ENCODE peak calls at places on chromosomes 1 and 21, in seven cellular contexts. G is PC-9, C is fibroblast of pulmonary artery, W is aorta, S is A673, V is vagina, U is ovary. D is an unnamed sample.

GRCh38 chr1:20493839-20494608 is 8.0 kb upstream of the CAMK2N1 start:
- DNase-seq in W (peak), V (peak), C (peak), S (peak), G (peak), U (peak), D (peak)

GRCh38 chr1:87918398-87918797 is 589.7 kb downstream of the LMO4 start:
- DNase-seq in S (no peak), U (no peak), C (no peak), G (no peak), W (no peak), V (no peak), D (no peak)

GRCh38 chr1:37831109-37831508 is 23.1 kb upstream of the YRDC start:
- DNase-seq in G (no peak), C (no peak), V (no peak), S (no peak), U (no peak), W (no peak), D (no peak)

GRCh38 chr1:28720376-28720775 is 16.4 kb upstream of the YTHDF2 start:
- DNase-seq in C (no peak), G (no peak), V (no peak), S (no peak), W (no peak), U (no peak), D (no peak)

GRCh38 chr1:53559391-53559815 is 100.2 kb downstream of the DMRTB1 start:
- DNase-seq in C (no peak), W (peak), U (peak), V (no peak), S (no peak), G (no peak), D (peak)

GRCh38 chr1:106266786-106267185 is 789.7 kb upstream of the PRMT6 start:
- DNase-seq in S (no peak), W (no peak), V (no peak), G (no peak), U (no peak), C (no peak), D (no peak)

GRCh38 chr1:56798053-56798471 is 21.1 kb downstream of the FYB2 start:
- DNase-seq in W (no peak), S (no peak), V (no peak), C (peak), G (no peak), U (no peak), D (no peak)

GRCh38 chr1:61246001-61246400 is 163.6 kb downstream of the NFIA start:
- DNase-seq in U (no peak), S (no peak), W (no peak), G (no peak), V (no peak), C (no peak), D (no peak)

GRCh38 chr1:55194851-55195250 is 20.3 kb downstream of the USP24 start:
- DNase-seq in S (no peak), W (no peak), C (no peak), U (no peak), V (no peak), G (no peak), D (no peak)

GRCh38 chr1:193210991-193211390 is 24.6 kb upstream of the B3GALT2 start:
- DNase-seq in U (no peak), G (no peak), C (no peak), S (no peak), W (no peak), V (no peak), D (no peak)

GRCh38 chr1:157715736-157716135 is 15.2 kb upstream of the FCRL3 start:
- DNase-seq in G (no peak), C (no peak), W (no peak), U (no peak), V (no peak), S (no peak), D (no peak)

GRCh38 chr1:241630899-241631298 is 9.3 kb downstream of the CHML start:
- DNase-seq in U (no peak), W (no peak), V (no peak), G (no peak), C (no peak), S (no peak), D (no peak)

GRCh38 chr1:159945483-159946241 is at the start of gene IGSF9:
- DNase-seq in U (peak), W (peak), V (no peak), S (peak), G (peak), C (peak), D (peak)

GRCh38 chr1:205978676-205979075 is 24.5 kb downstream of the RAB7B start:
- DNase-seq in C (no peak), W (no peak), V (no peak), U (no peak), G (no peak), S (no peak), D (no peak)

GRCh38 chr1:183227963-183228649 is 42.0 kb downstream of the LAMC2 start:
- DNase-seq in V (no peak), C (peak), U (peak), G (peak), S (peak), W (no peak), D (no peak)

GRCh38 chr1:183246436-183246835 is 60.4 kb downstream of the LAMC2 start:
- DNase-seq in V (no peak), S (no peak), G (no peak), U (no peak), W (no peak), C (no peak), D (no peak)

DNA sequence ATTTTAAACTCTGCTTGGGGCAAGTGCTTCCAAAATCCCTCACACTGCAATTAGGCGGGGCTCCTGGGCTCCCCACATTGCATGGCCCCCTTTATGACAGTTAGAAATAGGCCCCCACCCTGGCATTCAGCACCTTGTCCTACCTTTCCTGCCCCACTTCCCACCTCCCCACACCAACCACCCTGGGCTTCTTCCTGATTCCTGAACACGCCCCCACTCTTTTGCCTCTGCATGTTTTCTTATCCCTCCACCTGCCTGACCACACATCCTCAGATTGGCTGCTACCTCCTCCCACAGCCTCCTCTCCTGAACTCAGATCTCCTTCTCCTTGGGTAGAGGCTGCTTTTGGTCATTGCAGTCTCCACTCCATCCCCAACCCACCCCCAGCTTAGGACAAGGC is 1.5 kb downstream of the MOB3C start:
- DNase-seq in G (no peak), U (no peak), S (no peak), V (no peak), C (no peak), W (no peak), D (no peak)
- H3K4me3 ChIP-seq in G (peak), U (no peak), S (no peak), V (peak), C (no peak), W (peak), D (no peak)

GRCh38 chr21:25453524-25453923 is 153.8 kb downstream of the MRPL39 start:
- DNase-seq in W (no peak), C (no peak), V (no peak), G (no peak), U (no peak), S (no peak), D (no peak)
- H3K4me3 ChIP-seq in W (no peak), C (no peak), V (no peak), G (no peak), U (no peak), S (no peak), D (no peak)

GRCh38 chr1:39213511-39214002 is 9.1 kb downstream of the MACF1 start:
- DNase-seq in G (peak), V (no peak), S (no peak), U (no peak), C (peak), W (no peak), D (no peak)

GRCh38 chr1:39212499-39212898 is 8.0 kb downstream of the MACF1 start:
- DNase-seq in W (no peak), S (no peak), G (no peak), V (no peak), C (no peak), U (no peak), D (no peak)

GRCh38 chr1:39214714-39214997 is 10.2 kb downstream of the MACF1 start:
- DNase-seq in V (no peak), W (no peak), C (no peak), U (no peak), S (no peak), G (no peak), D (no peak)

GRCh38 chr1:39214998-39215873 is 10.7 kb downstream of the MACF1 start:
- DNase-seq in C (no peak), V (no peak), W (no peak), G (no peak), U (no peak), S (no peak), D (peak)

DNA sequence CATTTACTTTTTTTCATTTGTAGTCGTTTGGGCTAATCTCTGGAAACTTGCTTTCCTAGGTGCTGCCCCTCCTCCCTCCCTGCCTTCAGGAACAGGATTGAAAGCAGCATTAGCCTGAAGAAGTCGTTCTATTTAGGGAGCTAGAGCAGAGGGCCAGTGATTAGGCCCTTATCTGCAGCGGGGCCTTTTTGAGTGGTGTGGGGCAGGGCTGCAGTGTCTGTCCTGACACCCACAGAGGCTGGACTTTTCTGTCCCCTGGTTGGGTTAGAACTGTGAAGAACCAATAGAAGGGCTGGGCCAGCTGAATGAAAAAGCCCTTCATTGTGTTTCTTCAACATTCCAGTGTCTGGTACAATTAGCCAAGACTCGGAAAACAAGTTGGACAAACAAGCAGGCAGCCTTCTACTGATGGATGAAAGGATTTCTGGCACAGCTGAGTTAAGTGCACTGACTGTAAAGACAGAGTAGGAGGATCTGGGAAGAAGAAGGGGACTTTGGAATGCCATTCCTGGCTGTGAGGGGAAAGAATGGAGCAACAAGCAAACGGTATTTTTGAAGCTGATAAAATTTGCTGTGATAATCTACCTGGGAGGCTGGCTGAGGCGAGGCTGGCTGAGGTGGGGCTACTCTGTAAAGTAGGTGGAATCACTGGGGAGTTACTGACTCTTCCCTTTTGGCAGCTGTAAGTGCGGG is 9.7 kb downstream of the MACF1 start:
- DNase-seq in V (no peak), C (peak), W (no peak), U (no peak), S (no peak), G (peak), D (peak)
- H3K4me3 ChIP-seq in V (no peak), C (no peak), W (no peak), U (no peak), S (no peak), G (peak), D (no peak)

GRCh38 chr1:228811655-228812315 is 76.5 kb downstream of the RHOU start:
- DNase-seq in U (no peak), G (no peak), C (no peak), S (no peak), W (no peak), V (peak), D (no peak)

GRCh38 chr1:228809621-228810313 is 74.5 kb downstream of the RHOU start:
- DNase-seq in S (no peak), W (no peak), C (no peak), V (peak), G (no peak), U (no peak), D (no peak)

GRCh38 chr1:228810385-228810784 is 75.1 kb downstream of the RHOU start:
- DNase-seq in W (no peak), G (no peak), S (no peak), C (no peak), V (peak), U (no peak), D (no peak)

GRCh38 chr1:228813006-228813405 is 77.7 kb downstream of the RHOU start:
- DNase-seq in C (no peak), U (no peak), G (no peak), V (no peak), W (no peak), S (no peak), D (no peak)

DNA sequence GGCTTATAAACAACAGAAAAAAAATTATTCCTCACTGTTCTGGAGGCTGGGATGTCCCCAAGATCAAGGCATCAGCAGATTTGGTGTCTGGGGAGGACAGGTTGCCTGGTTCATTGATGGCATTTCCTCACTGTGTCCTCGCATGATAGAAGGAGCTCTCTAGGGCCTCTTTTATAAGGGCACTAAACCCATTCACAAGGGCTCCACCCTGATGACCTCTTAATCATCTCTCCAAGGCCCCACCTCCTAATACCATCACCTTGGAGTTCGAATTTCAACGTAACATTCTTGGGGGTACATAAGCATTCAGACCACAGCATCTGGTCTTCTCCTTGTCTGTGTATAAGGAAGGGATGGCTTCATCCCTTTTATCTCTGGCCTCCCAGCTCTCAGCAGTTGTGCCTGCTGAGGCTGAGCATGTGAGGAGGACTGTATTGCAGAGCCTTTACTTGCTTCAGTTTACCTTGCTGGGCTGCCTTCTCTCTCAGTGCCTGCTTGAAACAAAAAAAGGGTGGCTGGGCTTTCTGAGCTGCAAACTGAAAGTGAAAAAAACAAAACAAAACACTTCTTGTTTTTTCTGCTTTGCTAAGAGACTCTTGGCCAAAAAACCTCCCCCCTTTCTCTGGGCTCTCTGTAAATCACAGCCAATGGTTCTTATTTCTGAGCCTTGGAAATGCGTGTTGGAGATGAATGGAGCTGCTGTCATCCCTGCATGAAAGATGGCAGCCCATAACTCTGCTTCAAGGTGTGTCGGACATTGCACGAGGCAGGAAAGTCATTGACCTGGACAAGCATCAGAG is 75.8 kb downstream of the RHOU start:
- DNase-seq in W (no peak), G (no peak), U (no peak), C (no peak), S (no peak), V (peak), D (no peak)
- H3K4me3 ChIP-seq in W (no peak), G (no peak), U (no peak), C (no peak), S (no peak), V (no peak), D (no peak)

DNA sequence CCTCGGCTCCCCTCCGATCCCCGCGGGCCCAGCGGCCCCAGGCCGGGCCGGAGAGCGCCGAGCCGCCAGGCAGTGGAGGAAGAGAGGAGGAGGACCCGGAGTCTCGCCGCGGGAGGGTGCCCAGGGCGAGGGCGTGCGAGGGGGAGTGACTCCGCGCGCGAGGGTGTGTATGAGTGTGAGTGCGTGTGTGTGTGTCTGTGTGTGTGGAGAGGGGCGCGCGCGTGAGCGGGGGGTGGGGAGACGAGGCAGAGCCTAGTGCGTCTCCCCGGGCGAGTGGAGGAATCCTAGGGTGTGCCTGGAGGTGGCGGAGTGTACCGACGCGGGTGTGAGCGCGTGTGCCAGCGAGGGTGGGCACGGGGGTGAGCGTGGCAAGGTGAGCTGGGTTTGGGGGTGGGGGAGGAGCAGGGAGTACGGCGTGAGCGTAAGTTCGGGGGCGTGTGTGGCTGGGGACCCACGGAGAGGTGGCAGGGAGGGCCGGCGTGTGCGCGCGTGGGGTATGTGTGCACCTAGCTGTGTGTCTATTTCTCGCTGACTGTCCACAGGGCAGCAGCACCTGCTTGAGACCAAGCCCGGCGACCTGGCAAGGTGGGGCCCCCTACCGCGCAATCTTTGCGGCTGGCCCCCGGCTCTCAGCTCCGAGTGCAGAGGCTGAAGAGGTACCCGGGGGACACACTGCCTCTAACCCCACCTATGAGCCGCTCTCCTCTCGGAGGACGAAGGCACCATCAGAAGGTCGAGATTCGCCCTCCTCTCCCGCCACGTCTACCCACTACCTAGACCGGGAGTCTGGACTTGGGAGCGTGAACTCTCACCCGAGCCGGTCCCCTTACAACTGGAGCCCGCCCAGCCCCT is 784 bp upstream of the KCND3 start:
- DNase-seq in G (no peak), C (no peak), U (peak), V (no peak), S (peak), W (peak), D (no peak)
- H3K4me3 ChIP-seq in G (no peak), C (peak), U (peak), V (peak), S (peak), W (peak), D (peak)

GRCh38 chr1:78491311-78492071 is 717 bp downstream of the PTGFR start:
- DNase-seq in V (no peak), W (peak), C (peak), S (peak), U (peak), G (peak), D (peak)
- H3K4me3 ChIP-seq in V (peak), W (peak), C (peak), S (peak), U (peak), G (peak), D (peak)

GRCh38 chr21:45456836-45457160 is 51.8 kb downstream of the COL18A1 start:
- DNase-seq in V (no peak), C (no peak), S (no peak), G (no peak), U (peak), W (peak), D (peak)

GRCh38 chr21:45457161-45457831 is 52.3 kb downstream of the COL18A1 start:
- DNase-seq in W (peak), C (no peak), G (no peak), S (no peak), U (peak), V (no peak), D (peak)

GRCh38 chr21:45455321-45456013 is 50.5 kb downstream of the COL18A1 start:
- DNase-seq in W (peak), S (no peak), G (peak), U (peak), V (no peak), C (peak), D (no peak)

GRCh38 chr21:45454924-45455315 is 50.0 kb downstream of the COL18A1 start:
- DNase-seq in V (no peak), C (peak), S (no peak), U (peak), G (no peak), W (peak), D (peak)

DNA sequence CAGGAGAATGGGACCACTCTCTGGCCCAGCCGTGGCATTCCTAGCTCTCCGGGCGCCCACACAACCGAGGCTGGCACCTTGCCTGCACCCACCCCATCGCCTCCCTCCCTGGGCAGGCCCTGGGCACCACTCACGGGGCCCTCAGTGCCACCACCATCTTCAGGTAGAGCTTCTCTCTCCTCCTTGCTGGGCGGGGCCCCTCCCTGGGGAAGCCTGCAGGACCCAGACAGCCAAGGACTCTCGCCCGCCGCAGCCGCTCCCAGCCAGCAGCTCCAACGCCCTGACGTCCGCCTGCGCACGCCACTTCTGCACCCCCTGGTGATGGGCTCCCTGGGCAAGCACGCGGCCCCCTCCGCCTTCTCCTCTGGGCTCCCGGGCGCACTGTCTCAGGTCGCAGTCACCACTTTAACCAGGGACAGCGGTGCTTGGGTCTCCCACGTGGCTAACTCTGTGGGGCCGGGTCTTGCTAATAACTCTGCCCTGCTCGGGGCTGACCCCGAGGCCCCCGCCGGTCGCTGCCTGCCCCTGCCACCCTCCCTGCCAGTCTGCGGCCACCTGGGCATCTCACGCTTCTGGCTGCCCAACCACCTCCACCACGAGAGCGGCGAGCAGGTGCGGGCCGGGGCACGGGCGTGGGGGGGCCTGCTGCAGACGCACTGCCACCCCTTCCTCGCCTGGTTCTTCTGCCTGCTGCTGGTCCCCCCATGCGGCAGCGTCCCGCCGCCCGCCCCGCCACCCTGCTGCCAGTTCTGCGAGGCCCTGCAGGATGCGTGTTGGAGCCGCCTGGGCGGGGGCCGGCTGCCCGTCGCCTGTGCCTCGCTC is 51.3 kb downstream of the COL18A1 start:
- DNase-seq in W (peak), V (no peak), S (no peak), U (peak), C (no peak), G (no peak), D (peak)
- H3K4me3 ChIP-seq in W (no peak), V (peak), S (peak), U (peak), C (no peak), G (no peak), D (no peak)

DNA sequence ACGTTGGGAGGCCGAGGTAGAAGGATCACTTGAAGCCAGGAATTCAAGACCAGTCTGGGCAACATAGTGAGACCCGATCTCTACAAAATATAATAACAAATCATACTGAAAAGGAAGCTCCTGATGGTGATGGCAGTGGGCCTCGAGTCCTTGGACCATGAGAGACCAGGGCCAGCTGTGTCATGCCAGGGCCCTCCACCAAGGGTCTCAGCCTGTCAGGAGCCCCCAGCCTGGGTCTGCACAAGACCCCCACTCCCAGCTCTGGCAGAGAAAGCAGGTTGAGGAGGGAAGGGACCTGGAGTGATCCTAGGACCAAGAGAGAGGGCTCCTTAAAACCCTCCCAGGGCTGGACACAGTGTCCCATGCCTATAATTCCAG is 6.7 kb upstream of the CTRC start:
- DNase-seq in U (no peak), S (no peak), V (no peak), W (no peak), C (no peak), G (no peak), D (no peak)
- H3K4me3 ChIP-seq in U (no peak), S (no peak), V (no peak), W (no peak), C (no peak), G (no peak), D (no peak)

D was measured in heart left ventricle.